ENCODE peak calls at places on chromosomes 11 and 22, in five cellular contexts. One of them, this sample, is unnamed.

GRCh38 chr11:95950905-95951304 is 27.0 kb upstream of the MTMR2 start:
- DNase-seq in H1: no peak
- DNase-seq in neuronal stem cell: no peak
- DNase-seq in mesenchymal stem cell: no peak
- DNase-seq in trophoblast cell: no peak
- DNase-seq in this sample: no peak

GRCh38 chr11:110297082-110297725 is 790 bp upstream of the RDX start:
- DNase-seq in H1: no peak
- DNase-seq in neuronal stem cell: no peak
- DNase-seq in mesenchymal stem cell: peak
- DNase-seq in trophoblast cell: no peak
- DNase-seq in this sample: no peak

GRCh38 chr11:111601979-111602864 is at the start of gene SIK2:
- DNase-seq in H1: peak
- DNase-seq in neuronal stem cell: peak
- DNase-seq in mesenchymal stem cell: peak
- DNase-seq in trophoblast cell: peak
- DNase-seq in this sample: peak

GRCh38 chr11:12587333-12587997 is 86.8 kb upstream of the TEAD1 start:
- DNase-seq in H1: no peak
- DNase-seq in neuronal stem cell: no peak
- DNase-seq in mesenchymal stem cell: peak
- DNase-seq in trophoblast cell: peak
- DNase-seq in this sample: peak

GRCh38 chr11:75480185-75480889 is 45.4 kb downstream of the GDPD5 start:
- DNase-seq in H1: no peak
- DNase-seq in neuronal stem cell: no peak
- DNase-seq in mesenchymal stem cell: no peak
- DNase-seq in trophoblast cell: no peak
- DNase-seq in this sample: no peak

GRCh38 chr22:49598338-49598737 is 229.3 kb downstream of the BRD1 start:
- DNase-seq in H1: no peak
- DNase-seq in neuronal stem cell: no peak
- DNase-seq in mesenchymal stem cell: no peak
- DNase-seq in trophoblast cell: no peak
- DNase-seq in this sample: no peak

GRCh38 chr11:12235549-12235944 is 125.2 kb downstream of the MICAL2 start:
- DNase-seq in H1: no peak
- DNase-seq in neuronal stem cell: no peak
- DNase-seq in mesenchymal stem cell: peak
- DNase-seq in trophoblast cell: no peak
- DNase-seq in this sample: no peak

GRCh38 chr22:37329239-37330140 is 47.2 kb downstream of the CYTH4 start:
- DNase-seq in H1: no peak
- DNase-seq in neuronal stem cell: no peak
- DNase-seq in mesenchymal stem cell: peak
- DNase-seq in trophoblast cell: no peak
- DNase-seq in this sample: no peak

GRCh38 chr11:96125400-96125799 is 201.5 kb upstream of the MTMR2 start:
- DNase-seq in H1: no peak
- DNase-seq in neuronal stem cell: no peak
- DNase-seq in mesenchymal stem cell: peak
- DNase-seq in trophoblast cell: no peak
- DNase-seq in this sample: no peak

GRCh38 chr22:27504360-27504759 is 297.2 kb downstream of the MN1 start:
- DNase-seq in H1: no peak
- DNase-seq in neuronal stem cell: no peak
- DNase-seq in mesenchymal stem cell: no peak
- DNase-seq in trophoblast cell: no peak
- DNase-seq in this sample: no peak

GRCh38 chr22:23029521-23030228 is 40.6 kb upstream of the GNAZ start:
- DNase-seq in H1: no peak
- DNase-seq in neuronal stem cell: no peak
- DNase-seq in mesenchymal stem cell: no peak
- DNase-seq in trophoblast cell: no peak
- DNase-seq in this sample: no peak
- H2BK12ac ChIP-seq in H1: no peak
- H2BK12ac ChIP-seq in neuronal stem cell: no peak
- H2BK12ac ChIP-seq in mesenchymal stem cell: no peak
- H2BK12ac ChIP-seq in trophoblast cell: no peak
- H2BK12ac ChIP-seq in this sample: no peak

GRCh38 chr11:35322321-35322979 is 96.9 kb downstream of the SLC1A2 start:
- DNase-seq in H1: no peak
- DNase-seq in neuronal stem cell: no peak
- DNase-seq in mesenchymal stem cell: no peak
- DNase-seq in trophoblast cell: peak
- DNase-seq in this sample: no peak
- H2BK120ac ChIP-seq in H1: no peak
- H2BK120ac ChIP-seq in neuronal stem cell: no peak
- H2BK120ac ChIP-seq in mesenchymal stem cell: no peak
- H2BK120ac ChIP-seq in trophoblast cell: no peak
- H2BK120ac ChIP-seq in this sample: no peak

GRCh38 chr11:1406571-1407485 is 17.1 kb downstream of the BRSK2 start:
- DNase-seq in H1: no peak
- DNase-seq in neuronal stem cell: no peak
- DNase-seq in mesenchymal stem cell: no peak
- DNase-seq in trophoblast cell: no peak
- DNase-seq in this sample: no peak
- H2BK12ac ChIP-seq in H1: no peak
- H2BK12ac ChIP-seq in neuronal stem cell: no peak
- H2BK12ac ChIP-seq in mesenchymal stem cell: no peak
- H2BK12ac ChIP-seq in trophoblast cell: no peak
- H2BK12ac ChIP-seq in this sample: no peak

DNA sequence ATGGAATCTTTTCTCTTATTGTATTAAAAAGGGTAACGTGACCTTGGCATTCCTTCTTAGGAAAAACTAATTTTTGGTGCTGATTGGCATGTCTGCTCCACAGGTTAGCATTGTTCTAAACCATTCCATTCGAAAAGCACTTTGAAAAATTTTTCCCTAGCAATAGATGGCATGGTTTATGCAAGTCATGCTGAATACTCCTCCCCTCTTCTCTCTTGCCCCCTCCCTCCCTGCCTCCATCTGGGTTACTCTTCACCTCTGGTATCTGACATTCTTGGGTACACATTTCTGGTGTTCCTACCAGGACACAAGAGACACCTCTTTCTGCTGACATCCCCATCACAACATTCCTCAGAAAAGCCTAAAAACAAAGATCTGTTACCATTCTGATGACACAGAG is 1.5 kb upstream of the SLC22A25 start:
- DNase-seq in H1: no peak
- DNase-seq in neuronal stem cell: no peak
- DNase-seq in mesenchymal stem cell: no peak
- DNase-seq in trophoblast cell: no peak
- DNase-seq in this sample: no peak
- H2BK120ac ChIP-seq in H1: no peak
- H2BK120ac ChIP-seq in neuronal stem cell: no peak
- H2BK120ac ChIP-seq in mesenchymal stem cell: no peak
- H2BK120ac ChIP-seq in trophoblast cell: no peak
- H2BK120ac ChIP-seq in this sample: no peak

GRCh38 chr22:31830721-31831070 is 76.9 kb downstream of the DEPDC5 start:
- DNase-seq in H1: no peak
- DNase-seq in neuronal stem cell: no peak
- DNase-seq in mesenchymal stem cell: no peak
- DNase-seq in trophoblast cell: no peak
- DNase-seq in this sample: no peak

GRCh38 chr22:31829505-31829904 is 75.7 kb downstream of the DEPDC5 start:
- DNase-seq in H1: no peak
- DNase-seq in neuronal stem cell: no peak
- DNase-seq in mesenchymal stem cell: peak
- DNase-seq in trophoblast cell: peak
- DNase-seq in this sample: no peak

GRCh38 chr22:31838917-31839316 is 85.1 kb downstream of the DEPDC5 start:
- DNase-seq in H1: no peak
- DNase-seq in neuronal stem cell: no peak
- DNase-seq in mesenchymal stem cell: no peak
- DNase-seq in trophoblast cell: peak
- DNase-seq in this sample: no peak

GRCh38 chr22:31836010-31836409 is 82.2 kb downstream of the DEPDC5 start:
- DNase-seq in H1: no peak
- DNase-seq in neuronal stem cell: no peak
- DNase-seq in mesenchymal stem cell: no peak
- DNase-seq in trophoblast cell: no peak
- DNase-seq in this sample: no peak

GRCh38 chr22:31833930-31834329 is 80.1 kb downstream of the DEPDC5 start:
- DNase-seq in H1: no peak
- DNase-seq in neuronal stem cell: no peak
- DNase-seq in mesenchymal stem cell: no peak
- DNase-seq in trophoblast cell: no peak
- DNase-seq in this sample: no peak
- H2BK12ac ChIP-seq in H1: no peak
- H2BK12ac ChIP-seq in neuronal stem cell: no peak
- H2BK12ac ChIP-seq in mesenchymal stem cell: no peak
- H2BK12ac ChIP-seq in trophoblast cell: no peak
- H2BK12ac ChIP-seq in this sample: no peak

DNA sequence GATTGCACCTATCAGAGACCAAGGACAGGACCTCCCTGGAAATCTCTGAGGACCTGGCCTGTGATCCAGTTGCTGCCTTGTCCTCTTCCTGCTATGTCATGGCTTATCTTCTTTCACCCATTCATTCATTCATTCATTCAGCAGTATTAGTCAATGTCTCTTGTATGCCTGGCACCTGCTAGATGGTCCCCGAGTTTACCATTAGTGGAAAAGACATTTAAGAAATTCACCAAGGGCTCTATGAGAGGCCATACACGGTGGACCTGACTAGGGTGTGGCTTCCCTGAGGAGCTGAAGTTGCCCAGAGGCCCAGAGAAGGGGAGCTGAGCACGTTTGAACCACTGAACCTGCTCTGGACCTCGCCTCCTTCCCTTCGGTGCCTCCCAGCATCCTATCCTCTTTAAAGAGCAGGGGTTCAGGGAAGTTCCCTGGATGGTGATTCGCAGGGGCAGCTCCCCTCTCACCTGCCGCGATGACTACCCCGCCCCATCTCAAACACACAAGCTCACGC is 682 bp upstream of the MIF start:
- DNase-seq in H1: no peak
- DNase-seq in neuronal stem cell: no peak
- DNase-seq in mesenchymal stem cell: no peak
- DNase-seq in trophoblast cell: peak
- DNase-seq in this sample: no peak
- H2BK120ac ChIP-seq in H1: peak
- H2BK120ac ChIP-seq in neuronal stem cell: peak
- H2BK120ac ChIP-seq in mesenchymal stem cell: no peak
- H2BK120ac ChIP-seq in trophoblast cell: peak
- H2BK120ac ChIP-seq in this sample: no peak

GRCh38 chr11:2818021-2818420 is 67.6 kb downstream of the CDKN1C start:
- DNase-seq in H1: no peak
- DNase-seq in neuronal stem cell: no peak
- DNase-seq in mesenchymal stem cell: no peak
- DNase-seq in trophoblast cell: no peak
- DNase-seq in this sample: no peak
- H2BK12ac ChIP-seq in H1: peak
- H2BK12ac ChIP-seq in neuronal stem cell: no peak
- H2BK12ac ChIP-seq in mesenchymal stem cell: no peak
- H2BK12ac ChIP-seq in trophoblast cell: no peak
- H2BK12ac ChIP-seq in this sample: no peak

DNA sequence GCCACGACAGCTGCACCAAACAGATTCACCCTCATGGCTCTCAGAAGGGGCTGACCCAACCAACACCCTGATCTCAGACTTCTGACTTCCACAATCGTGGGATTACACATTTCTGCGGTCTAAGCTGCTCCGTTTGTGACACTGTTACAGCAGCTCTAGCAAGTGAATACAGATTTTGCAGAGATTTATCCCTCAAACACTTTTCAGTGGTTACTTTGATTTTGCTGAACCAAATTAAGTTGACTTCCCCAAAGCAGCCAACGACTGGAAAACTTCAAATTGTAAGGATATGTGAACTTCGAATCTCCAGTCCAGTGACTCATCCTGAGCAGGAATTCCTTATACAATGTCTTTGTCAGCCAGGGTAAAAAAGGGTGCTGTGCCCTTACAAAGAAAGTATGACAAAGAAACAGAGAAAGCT is 14.8 kb upstream of the INCENP start:
- DNase-seq in H1: no peak
- DNase-seq in neuronal stem cell: no peak
- DNase-seq in mesenchymal stem cell: peak
- DNase-seq in trophoblast cell: no peak
- DNase-seq in this sample: no peak
- H2BK120ac ChIP-seq in H1: no peak
- H2BK120ac ChIP-seq in neuronal stem cell: no peak
- H2BK120ac ChIP-seq in mesenchymal stem cell: no peak
- H2BK120ac ChIP-seq in trophoblast cell: no peak
- H2BK120ac ChIP-seq in this sample: no peak